ENCODE peak calls at places on chromosomes 2 and 18, in ten cellular contexts. V is activated gamma-delta T cell; J is progenitor cell of endocrine pancreas; W is coronary artery; X is activated CD8-positive, alpha-beta memory T cell treated with anti-CD3 and anti-CD28 coated beads, Interleukin-2, amount 50 U/mL, for 4 hours; U is iris pigment epithelial cell; L is HTR-8/SVneo; R is activated CD8-positive, alpha-beta T cell treated with anti-CD3 and anti-CD28 coated beads for 36 hours; A is GM03348; P is SK-N-DZ. C is an unnamed sample.

GRCh38 chr2:177322801-177323261 is 58.3 kb upstream of the NFE2L2 start:
- DNase-seq in V (no peak), J (no peak), W (no peak), X (no peak), U (no peak), L (no peak), R (no peak), A (no peak), P (no peak), C (no peak)

GRCh38 chr18:35371412-35372195 is 5.5 kb downstream of the ZNF396 start:
- DNase-seq in V (no peak), J (no peak), W (no peak), X (no peak), U (peak; percentile 76), L (no peak), R (no peak), A (peak; percentile 74), P (no peak), C (no peak)

GRCh38 chr2:66574701-66575624 is 140.0 kb downstream of the MEIS1 start:
- DNase-seq in V (no peak), J (peak; percentile 47), W (peak; percentile 77), X (no peak), U (peak; percentile 74), L (peak; percentile 76), R (no peak), A (peak; percentile 89), P (no peak), C (no peak)

GRCh38 chr2:100603414-100603813 is 40.6 kb downstream of the PDCL3 start:
- DNase-seq in V (no peak), J (no peak), W (no peak), X (no peak), U (no peak), L (no peak), R (no peak), A (no peak), P (no peak), C (no peak)

GRCh38 chr2:182906454-182906853 is 40.0 kb upstream of the FRZB start:
- DNase-seq in V (no peak), J (no peak), W (no peak), X (no peak), U (no peak), L (no peak), R (no peak), A (no peak), P (no peak), C (no peak)

GRCh38 chr2:36296798-36297197 is 58.8 kb upstream of the CRIM1 start:
- DNase-seq in V (no peak), J (no peak), W (no peak), X (no peak), U (no peak), L (no peak), R (no peak), A (no peak), P (no peak), C (no peak)

GRCh38 chr18:3720818-3721545 is 271.0 kb downstream of the TGIF1 start:
- DNase-seq in V (no peak), J (no peak), W (no peak), X (no peak), U (no peak), L (no peak), R (no peak), A (no peak), P (no peak), C (no peak)

GRCh38 chr2:120989556-120989848 is 253.8 kb downstream of the GLI2 start:
- DNase-seq in V (no peak), J (no peak), W (no peak), X (no peak), U (no peak), L (no peak), R (no peak), A (no peak), P (no peak), C (no peak)

GRCh38 chr2:60091884-60092283 is 461.6 kb downstream of the BCL11A start:
- DNase-seq in V (no peak), J (peak; percentile 20), W (no peak), X (no peak), U (no peak), L (no peak), R (no peak), A (no peak), P (no peak), C (no peak)

GRCh38 chr2:239175181-239175580 is 225.6 kb downstream of the HDAC4 start:
- DNase-seq in V (no peak), J (no peak), W (peak; percentile 41), X (peak; percentile 6), U (no peak), L (no peak), R (no peak), A (no peak), P (no peak), C (no peak)

GRCh38 chr2:42568431-42569115 is at the start of gene MTA3:
- DNase-seq in V (peak; percentile 43), J (peak; percentile 52), W (peak; percentile 76), X (peak; percentile 70), U (peak; percentile 23), L (peak; percentile 48), R (peak; percentile 71), A (peak; percentile 81), P (no peak), C (peak; percentile 61)

GRCh38 chr2:16257001-16257724 is 316.8 kb downstream of the MYCN start:
- DNase-seq in V (no peak), J (no peak), W (no peak), X (no peak), U (no peak), L (no peak), R (peak; percentile 2), A (no peak), P (no peak), C (no peak)

GRCh38 chr18:23684515-23685197 is 4.6 kb upstream of the LAMA3 start:
- DNase-seq in V (no peak), J (no peak), W (no peak), X (no peak), U (peak; percentile 84), L (no peak), R (no peak), A (peak; percentile 76), P (no peak), C (no peak)

GRCh38 chr2:189865836-189866235 is 81.6 kb downstream of the PMS1 start:
- DNase-seq in V (no peak), J (no peak), W (no peak), X (no peak), U (no peak), L (no peak), R (no peak), A (no peak), P (no peak), C (no peak)

GRCh38 chr2:204437815-204438766 is 107.2 kb upstream of the PARD3B start:
- DNase-seq in V (no peak), J (no peak), W (no peak), X (no peak), U (no peak), L (no peak), R (no peak), A (no peak), P (no peak), C (no peak)

GRCh38 chr2:160417745-160418397 is 75.7 kb downstream of the RBMS1 start:
- DNase-seq in V (no peak), J (no peak), W (no peak), X (no peak), U (peak; percentile 90), L (peak; percentile 59), R (peak; percentile 48), A (peak; percentile 45), P (no peak), C (peak; percentile 56)

GRCh38 chr2:156907806-156908205 is 349.7 kb upstream of the GALNT5 start:
- DNase-seq in V (no peak), J (no peak), W (no peak), X (no peak), U (peak; percentile 60), L (no peak), R (no peak), A (no peak), P (no peak), C (no peak)

GRCh38 chr18:22883189-22883588 is 49.9 kb upstream of the RBBP8 start:
- DNase-seq in V (no peak), J (no peak), W (no peak), X (no peak), U (no peak), L (no peak), R (no peak), A (no peak), P (no peak), C (no peak)

GRCh38 chr2:110858135-110858737 is 125.9 kb downstream of the ACOXL start:
- DNase-seq in V (no peak), J (no peak), W (no peak), X (peak; percentile 65), U (no peak), L (no peak), R (peak; percentile 91), A (no peak), P (no peak), C (peak; percentile 85)

GRCh38 chr2:113103958-113104627 is 23.3 kb upstream of the IL1RN start:
- DNase-seq in V (no peak), J (no peak), W (peak; percentile 56), X (no peak), U (peak; percentile 10), L (no peak), R (peak; percentile 71), A (peak; percentile 8), P (no peak), C (peak; percentile 68)

GRCh38 chr2:128292599-128293425 is 25.9 kb downstream of the HS6ST1 start:
- DNase-seq in V (no peak), J (no peak), W (no peak), X (no peak), U (no peak), L (no peak), R (no peak), A (no peak), P (no peak), C (no peak)